ENCODE peak calls at places on chromosomes 16 and 17, in nine cellular contexts. K is nephron progenitor cell; B is left cardiac atrium; W is AG09319; Q is activated CD4-positive, alpha-beta T cell treated with anti-CD3 and anti-CD28 coated beads, Interleukin-2, amount 10 ng/mL, durations not matched to agents 7 days and 5 days; V is stimulated activated CD8-positive, alpha-beta memory T cell treated with anti-CD3 and anti-CD28 coated beads, Interleukin-15, amount 100 ng/mL, for 24 hours; Z is pancreas; S is esophagus squamous epithelium; H is fibroblast of pulmonary artery. I is an unnamed sample.

GRCh38 chr17:57889892-57890856 is 40.3 kb upstream of the MRPS23 start:
- DNase-seq in K (no peak), B (peak), W (peak), Q (no peak), V (no peak), Z (peak), S (no peak), H (peak), I (peak)

GRCh38 chr16:56470232-56470631 is 18.9 kb downstream of the OGFOD1 start:
- DNase-seq in K (no peak), B (no peak), W (no peak), Q (no peak), V (no peak), Z (no peak), S (no peak), H (no peak), I (no peak)

GRCh38 chr17:1713878-1714487 is 3.8 kb upstream of the TLCD2 start:
- DNase-seq in K (peak), B (no peak), W (no peak), Q (no peak), V (no peak), Z (peak), S (no peak), H (peak), I (no peak)

GRCh38 chr17:49387374-49388289 is 25.6 kb upstream of the ZNF652 start:
- DNase-seq in K (no peak), B (no peak), W (no peak), Q (no peak), V (no peak), Z (no peak), S (no peak), H (no peak), I (no peak)

GRCh38 chr17:80946449-80946848 is 45.2 kb upstream of the CHMP6 start:
- DNase-seq in K (no peak), B (peak), W (no peak), Q (no peak), V (no peak), Z (no peak), S (no peak), H (no peak), I (peak)

GRCh38 chr16:1907226-1907849 is 10.9 kb downstream of the HS3ST6 start:
- DNase-seq in K (no peak), B (no peak), W (no peak), Q (no peak), V (no peak), Z (peak), S (no peak), H (no peak), I (no peak)

GRCh38 chr16:66152841-66153525 is 213.5 kb upstream of the CDH5 start:
- DNase-seq in K (no peak), B (no peak), W (no peak), Q (no peak), V (no peak), Z (no peak), S (no peak), H (peak), I (no peak)

GRCh38 chr17:38449364-38449763 is 21.1 kb downstream of the ARHGAP23 start:
- DNase-seq in K (peak), B (no peak), W (no peak), Q (no peak), V (no peak), Z (no peak), S (no peak), H (no peak), I (peak)

GRCh38 chr17:50893183-50893993 is 27.2 kb upstream of the TOB1 start:
- DNase-seq in K (peak), B (no peak), W (no peak), Q (no peak), V (no peak), Z (no peak), S (no peak), H (peak), I (no peak)

GRCh38 chr17:58054641-58055040 is 28.6 kb upstream of the DYNLL2 start:
- DNase-seq in K (no peak), B (no peak), W (no peak), Q (no peak), V (no peak), Z (no peak), S (no peak), H (no peak), I (no peak)

GRCh38 chr16:70695351-70696070 is 9.7 kb upstream of the MTSS2 start:
- DNase-seq in K (no peak), B (no peak), W (no peak), Q (peak), V (no peak), Z (peak), S (no peak), H (no peak), I (peak)

GRCh38 chr17:66306413-66306812 is 4.0 kb downstream of the PRKCA start:
- DNase-seq in K (no peak), B (no peak), W (no peak), Q (no peak), V (no peak), Z (no peak), S (no peak), H (peak), I (no peak)

I was measured in right cardiac atrium.